ENCODE peak calls at places on chromosomes 2 and 18, in six cellular contexts. J is tibial artery, B is psoas muscle, T is stomach, X is neural progenitor cell, Z is left lung. Y is an unnamed sample.

GRCh38 chr2:133561045-133561852 is 7.0 kb downstream of the NCKAP5 start:
- DNase-seq in J (no peak), B (no peak), T (no peak), X (peak; percentile 66), Z (no peak), Y (peak; percentile 57)

GRCh38 chr2:17518212-17519154 is at the start of gene RAD51AP2:
- DNase-seq in J (peak; percentile 83), B (peak; percentile 87), T (peak; percentile 73), X (peak; percentile 95), Z (peak; percentile 82), Y (peak; percentile 1)

GRCh38 chr2:77831068-77831467 is 308.9 kb upstream of the LRRTM4 start:
- DNase-seq in J (no peak), B (no peak), T (no peak), X (no peak), Z (no peak), Y (no peak)

GRCh38 chr2:232838406-232838874 is 31.6 kb upstream of the SNORC start:
- DNase-seq in J (no peak), B (no peak), T (no peak), X (no peak), Z (no peak), Y (no peak)

GRCh38 chr18:61635901-61636528 is 256.8 kb downstream of the RNF152 start:
- DNase-seq in J (peak; percentile 45), B (no peak), T (peak; percentile 86), X (peak; percentile 85), Z (peak; percentile 56), Y (peak; percentile 16)

GRCh38 chr2:172965433-172965832 is 110.2 kb upstream of the MAP3K20 start:
- DNase-seq in J (no peak), B (no peak), T (no peak), X (no peak), Z (no peak), Y (no peak)

GRCh38 chr2:48713647-48714046 is 41.9 kb downstream of the LHCGR start:
- DNase-seq in J (no peak), B (no peak), T (no peak), X (no peak), Z (no peak), Y (no peak)

GRCh38 chr2:36450466-36451196 is 95.1 kb downstream of the CRIM1 start:
- DNase-seq in J (no peak), B (no peak), T (no peak), X (no peak), Z (no peak), Y (peak; percentile 70)

GRCh38 chr2:10238991-10239485 is 63.7 kb upstream of the HPCAL1 start:
- DNase-seq in J (no peak), B (no peak), T (no peak), X (no peak), Z (no peak), Y (no peak)

DNA sequence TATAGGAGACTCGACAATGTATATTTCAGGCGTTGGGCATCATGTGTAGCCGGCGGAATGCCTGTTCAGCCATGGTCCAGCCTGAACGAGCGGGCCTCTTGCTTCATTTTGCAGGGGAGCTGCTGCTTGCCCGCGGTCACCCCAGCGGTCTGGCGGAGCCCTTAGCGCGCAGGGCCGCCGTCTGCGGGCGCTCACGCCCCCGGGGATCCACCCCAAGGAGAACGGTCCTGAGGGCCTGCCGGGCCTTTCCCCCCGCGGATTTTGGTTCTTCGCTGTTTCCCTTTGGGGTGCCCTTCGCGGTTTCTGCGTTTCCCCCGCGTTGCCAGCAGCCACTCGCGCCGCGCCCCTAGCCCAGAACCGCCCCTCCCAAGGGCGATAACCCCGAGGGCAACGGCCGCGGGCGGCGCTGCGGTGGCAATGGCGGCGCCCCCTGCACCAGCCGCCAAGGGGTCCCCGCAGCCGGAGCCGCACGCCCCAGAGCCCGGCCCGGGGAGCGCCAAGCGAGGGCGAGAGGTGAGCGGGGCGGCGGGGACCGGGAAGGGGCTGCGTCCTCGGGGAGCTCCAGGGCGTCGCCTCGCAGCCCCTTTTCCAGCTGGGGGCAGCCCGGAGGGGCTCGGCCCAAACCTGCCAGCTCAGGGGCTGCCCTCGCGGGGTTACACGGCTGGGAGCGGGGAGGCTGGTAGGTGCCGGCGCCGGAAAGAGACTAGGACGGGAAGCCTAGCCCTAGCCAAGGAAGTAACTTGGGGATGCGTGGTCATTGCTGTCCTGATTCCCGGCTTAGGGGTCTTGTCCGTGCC is at the start of gene MFSD2B:
- DNase-seq in J (no peak), B (no peak), T (no peak), X (peak; percentile 47), Z (peak; percentile 69), Y (no peak)
- H3K4me3 ChIP-seq in J (no peak within 1 kb of the TSS), B (peak within 1 kb of the TSS; percentile 59), T (peak within 1 kb of the TSS; percentile 63), X (peak within 1 kb of the TSS; percentile 51), Z (peak within 1 kb of the TSS; percentile 28), Y (peak within 1 kb of the TSS; percentile 48)

GRCh38 chr18:8802031-8802679 is 96.8 kb downstream of the MTCL1 start:
- DNase-seq in J (no peak), B (no peak), T (no peak), X (peak; percentile 24), Z (no peak), Y (no peak)
- TF ChIP-seq CTCF in J (no peak), B (no peak), T (no peak), X (no peak), Z (no peak), Y (no peak)

GRCh38 chr18:9434240-9434701 is 41.0 kb upstream of the RALBP1 start:
- DNase-seq in J (no peak), B (no peak), T (no peak), X (peak; percentile 89), Z (peak; percentile 74), Y (no peak)
- H3K4me3 ChIP-seq in J (no peak overlapping the region), B (no peak overlapping the region), T (no peak overlapping the region), X (peak overlapping the region; percentile 33), Z (no peak overlapping the region), Y (no peak overlapping the region)

GRCh38 chr2:231530099-231531085 is at the start of gene NMUR1:
- DNase-seq in J (peak; percentile 30), B (peak; percentile 69), T (peak; percentile 71), X (peak; percentile 83), Z (peak; percentile 95), Y (no peak)
- TF ChIP-seq CTCF in J (peak; percentile 83), B (peak; percentile 73), T (peak; percentile 83), X (peak; percentile 91), Z (peak; percentile 95), Y (peak; percentile 61)

GRCh38 chr18:26867471-26867870 is 2.0 kb upstream of the AQP4 start:
- DNase-seq in J (no peak), B (no peak), T (no peak), X (no peak), Z (no peak), Y (no peak)

GRCh38 chr18:26864658-26865057 is 849 bp downstream of the AQP4 start:
- DNase-seq in J (no peak), B (no peak), T (no peak), X (no peak), Z (no peak), Y (no peak)

GRCh38 chr18:26863122-26863879 is 2.2 kb downstream of the AQP4 start:
- DNase-seq in J (peak; percentile 22), B (peak; percentile 74), T (peak; percentile 92), X (peak; percentile 71), Z (peak; percentile 93), Y (no peak)

GRCh38 chr18:26863921-26864497 is 1.5 kb downstream of the AQP4 start:
- DNase-seq in J (no peak), B (no peak), T (no peak), X (no peak), Z (no peak), Y (no peak)

DNA sequence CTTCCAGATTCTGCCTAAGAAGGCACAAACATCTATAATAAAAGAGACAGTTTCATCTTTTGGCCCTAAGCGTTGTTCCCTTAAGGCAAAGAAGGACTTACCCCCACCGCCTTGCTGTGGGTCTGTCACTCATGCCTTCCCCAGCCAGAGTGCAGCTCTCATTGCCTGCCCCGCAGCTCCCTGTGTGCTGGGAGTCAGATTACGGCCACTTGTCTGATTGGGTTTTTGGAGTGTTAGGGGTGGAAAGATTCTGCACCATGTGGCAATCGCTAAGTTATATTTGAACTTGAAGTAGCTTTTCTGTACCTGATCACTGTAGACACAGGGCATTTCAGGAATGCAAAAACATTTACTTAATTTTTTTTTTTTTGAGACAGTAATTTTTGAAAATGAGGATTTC is at the start of gene AQP4:
- DNase-seq in J (no peak), B (peak; percentile 44), T (peak; percentile 68), X (peak; percentile 44), Z (peak; percentile 83), Y (no peak)
- H3K4me3 ChIP-seq in J (no peak within 1 kb of the TSS), B (peak within 1 kb of the TSS; percentile 66), T (no peak within 1 kb of the TSS), X (no peak within 1 kb of the TSS), Z (peak within 1 kb of the TSS; percentile 39), Y (no peak within 1 kb of the TSS)

GRCh38 chr18:79385326-79385725 is 10.4 kb upstream of the NFATC1 start:
- DNase-seq in J (no peak), B (no peak), T (no peak), X (no peak), Z (no peak), Y (no peak)

GRCh38 chr18:79383388-79384056 is 12.2 kb upstream of the NFATC1 start:
- DNase-seq in J (no peak), B (no peak), T (no peak), X (no peak), Z (peak; percentile 69), Y (no peak)

GRCh38 chr18:79385749-79386341 is 9.9 kb upstream of the NFATC1 start:
- DNase-seq in J (no peak), B (no peak), T (no peak), X (no peak), Z (no peak), Y (no peak)

GRCh38 chr18:79384151-79384807 is 11.5 kb upstream of the NFATC1 start:
- DNase-seq in J (no peak), B (no peak), T (no peak), X (no peak), Z (peak; percentile 68), Y (no peak)

GRCh38 chr18:79384834-79385233 is 10.9 kb upstream of the NFATC1 start:
- DNase-seq in J (no peak), B (no peak), T (no peak), X (no peak), Z (no peak), Y (no peak)
- TF ChIP-seq CTCF in J (no peak), B (no peak), T (no peak), X (no peak), Z (no peak), Y (no peak)

GRCh38 chr2:218293715-218294429 is 1.6 kb upstream of the TMBIM1 start:
- DNase-seq in J (no peak), B (no peak), T (no peak), X (no peak), Z (no peak), Y (no peak)

GRCh38 chr2:218294430-218294999 is 2.2 kb upstream of the TMBIM1 start:
- DNase-seq in J (no peak), B (no peak), T (peak; percentile 54), X (no peak), Z (no peak), Y (no peak)

GRCh38 chr2:218291934-218292699 is at the start of gene TMBIM1:
- DNase-seq in J (peak; percentile 84), B (peak; percentile 88), T (peak; percentile 88), X (peak; percentile 89), Z (peak; percentile 96), Y (no peak)

GRCh38 chr2:218291318-218291933 is 877 bp downstream of the TMBIM1 start:
- DNase-seq in J (peak; percentile 56), B (no peak), T (peak; percentile 48), X (no peak), Z (no peak), Y (no peak)

GRCh38 chr2:218292700-218293014 is 354 bp upstream of the TMBIM1 start:
- DNase-seq in J (no peak), B (no peak), T (no peak), X (no peak), Z (no peak), Y (no peak)
- H3K4me3 ChIP-seq in J (peak overlapping the region; percentile 96), B (peak overlapping the region; percentile 93), T (peak overlapping the region; percentile 72), X (peak overlapping the region; percentile 64), Z (peak overlapping the region; percentile 95), Y (peak overlapping the region; percentile 48)